ENCODE peak calls at places on chromosomes 16 and 17, in six cellular contexts. One of them, this sample, is unnamed.

GRCh38 chr17:68576811-68577551 is 24.2 kb downstream of the FAM20A start:
- DNase-seq in CD8-positive, alpha-beta T cell: no peak
- DNase-seq in brain microvascular endothelial cell: no peak
- DNase-seq in EH: peak
- DNase-seq in SK-N-SH: no peak
- DNase-seq in GM13977: no peak
- DNase-seq in this sample: peak

GRCh38 chr17:81259058-81259605 is 20.0 kb downstream of the NDUFAF8 start:
- DNase-seq in CD8-positive, alpha-beta T cell: no peak
- DNase-seq in SK-N-SH: no peak
- DNase-seq in brain microvascular endothelial cell: no peak
- DNase-seq in GM13977: no peak
- DNase-seq in EH: no peak
- DNase-seq in this sample: no peak

GRCh38 chr17:44752953-44753861 is 5.6 kb upstream of the ADAM11 start:
- DNase-seq in CD8-positive, alpha-beta T cell: no peak
- DNase-seq in brain microvascular endothelial cell: no peak
- DNase-seq in SK-N-SH: no peak
- DNase-seq in GM13977: no peak
- DNase-seq in EH: no peak
- DNase-seq in this sample: no peak

GRCh38 chr16:28208131-28208530 is 3.6 kb downstream of the XPO6 start:
- DNase-seq in CD8-positive, alpha-beta T cell: no peak
- DNase-seq in SK-N-SH: no peak
- DNase-seq in EH: no peak
- DNase-seq in brain microvascular endothelial cell: no peak
- DNase-seq in GM13977: no peak
- DNase-seq in this sample: no peak

GRCh38 chr17:80331820-80332219 is 71.2 kb downstream of the RNF213 start:
- DNase-seq in CD8-positive, alpha-beta T cell: no peak
- DNase-seq in SK-N-SH: no peak
- DNase-seq in GM13977: no peak
- DNase-seq in EH: no peak
- DNase-seq in brain microvascular endothelial cell: no peak
- DNase-seq in this sample: no peak

GRCh38 chr16:9542165-9542755 is 450.8 kb downstream of the HAPSTR1 start:
- DNase-seq in GM13977: no peak
- DNase-seq in CD8-positive, alpha-beta T cell: no peak
- DNase-seq in brain microvascular endothelial cell: no peak
- DNase-seq in EH: no peak
- DNase-seq in SK-N-SH: no peak
- DNase-seq in this sample: no peak

GRCh38 chr16:70809392-70810060 is 8.6 kb upstream of the VAC14 start:
- DNase-seq in CD8-positive, alpha-beta T cell: no peak
- DNase-seq in EH: no peak
- DNase-seq in SK-N-SH: no peak
- DNase-seq in brain microvascular endothelial cell: no peak
- DNase-seq in GM13977: peak
- DNase-seq in this sample: no peak

GRCh38 chr17:40124279-40125141 is 2.7 kb downstream of the MSL1 start:
- DNase-seq in CD8-positive, alpha-beta T cell: no peak
- DNase-seq in EH: peak
- DNase-seq in GM13977: no peak
- DNase-seq in SK-N-SH: no peak
- DNase-seq in brain microvascular endothelial cell: no peak
- DNase-seq in this sample: no peak

GRCh38 chr17:44587339-44587738 is 30.1 kb downstream of the FZD2 start:
- DNase-seq in brain microvascular endothelial cell: peak
- DNase-seq in CD8-positive, alpha-beta T cell: no peak
- DNase-seq in EH: peak
- DNase-seq in GM13977: no peak
- DNase-seq in SK-N-SH: peak
- DNase-seq in this sample: no peak

GRCh38 chr16:29664133-29664912 is 1.3 kb downstream of the SPN start:
- DNase-seq in CD8-positive, alpha-beta T cell: peak
- DNase-seq in EH: no peak
- DNase-seq in brain microvascular endothelial cell: no peak
- DNase-seq in SK-N-SH: no peak
- DNase-seq in GM13977: peak
- DNase-seq in this sample: peak

GRCh38 chr16:67150833-67151396 is at the start of gene B3GNT9:
- DNase-seq in CD8-positive, alpha-beta T cell: no peak
- DNase-seq in GM13977: peak
- DNase-seq in EH: peak
- DNase-seq in brain microvascular endothelial cell: peak
- DNase-seq in SK-N-SH: peak
- DNase-seq in this sample: no peak

GRCh38 chr17:50459081-50459676 is 9.5 kb downstream of the CHAD start:
- DNase-seq in GM13977: no peak
- DNase-seq in CD8-positive, alpha-beta T cell: no peak
- DNase-seq in brain microvascular endothelial cell: peak
- DNase-seq in EH: peak
- DNase-seq in SK-N-SH: no peak
- DNase-seq in this sample: no peak

GRCh38 chr17:42313773-42314566 is 25.7 kb downstream of the STAT5A start:
- DNase-seq in SK-N-SH: no peak
- DNase-seq in CD8-positive, alpha-beta T cell: no peak
- DNase-seq in GM13977: no peak
- DNase-seq in brain microvascular endothelial cell: no peak
- DNase-seq in EH: no peak
- DNase-seq in this sample: no peak

GRCh38 chr17:17063546-17064122 is 21.4 kb downstream of the MPRIP start:
- DNase-seq in GM13977: no peak
- DNase-seq in brain microvascular endothelial cell: no peak
- DNase-seq in CD8-positive, alpha-beta T cell: no peak
- DNase-seq in EH: peak
- DNase-seq in SK-N-SH: no peak
- DNase-seq in this sample: no peak

GRCh38 chr16:23182206-23182674 is 305 bp upstream of the SCNN1G start:
- DNase-seq in SK-N-SH: peak
- DNase-seq in EH: peak
- DNase-seq in brain microvascular endothelial cell: peak
- DNase-seq in CD8-positive, alpha-beta T cell: peak
- DNase-seq in GM13977: peak
- DNase-seq in this sample: peak

GRCh38 chr17:73613271-73613941 is 30.8 kb downstream of the SDK2 start:
- DNase-seq in EH: no peak
- DNase-seq in brain microvascular endothelial cell: no peak
- DNase-seq in CD8-positive, alpha-beta T cell: no peak
- DNase-seq in GM13977: no peak
- DNase-seq in SK-N-SH: peak
- DNase-seq in this sample: no peak

GRCh38 chr16:48511071-48511540 is 98.9 kb downstream of the N4BP1 start:
- DNase-seq in GM13977: no peak
- DNase-seq in EH: peak
- DNase-seq in SK-N-SH: no peak
- DNase-seq in brain microvascular endothelial cell: peak
- DNase-seq in CD8-positive, alpha-beta T cell: no peak
- DNase-seq in this sample: no peak

GRCh38 chr17:28622186-28622585 is 8.2 kb upstream of the RSKR start:
- DNase-seq in CD8-positive, alpha-beta T cell: no peak
- DNase-seq in GM13977: no peak
- DNase-seq in brain microvascular endothelial cell: no peak
- DNase-seq in SK-N-SH: no peak
- DNase-seq in EH: no peak
- DNase-seq in this sample: no peak